ENCODE peak calls at places on chromosomes 5 and 9, in seven cellular contexts. Q, O, U, V, W, J and G are unnamed samples.

GRCh38 chr5:15459200-15459599 is 40.8 kb upstream of the FBXL7 start:
- DNase-seq in Q (no peak), O (no peak), U (no peak), V (no peak), W (no peak), J (no peak), G (no peak)

GRCh38 chr5:154236459-154237375 is 46.2 kb downstream of the GALNT10 start:
- DNase-seq in Q (no peak), O (no peak), U (no peak), V (no peak), W (no peak), J (no peak), G (no peak)

GRCh38 chr5:147467973-147468508 is 41.8 kb downstream of the DPYSL3 start:
- DNase-seq in Q (no peak), O (no peak), U (no peak), V (no peak), W (no peak), J (no peak), G (no peak)

GRCh38 chr9:109441296-109441695 is 56.8 kb downstream of the PTPN3 start:
- DNase-seq in Q (no peak), O (no peak), U (no peak), V (no peak), W (peak; percentile 33), J (no peak), G (no peak)

GRCh38 chr5:141714542-141715303 is 32.7 kb upstream of the ARAP3 start:
- DNase-seq in Q (no peak), O (no peak), U (no peak), V (no peak), W (no peak), J (no peak), G (no peak)

GRCh38 chr5:66861402-66861801 is 265.2 kb downstream of the MAST4 start:
- DNase-seq in Q (no peak), O (no peak), U (no peak), V (no peak), W (no peak), J (no peak), G (no peak)

GRCh38 chr9:82206946-82207345 is 218.4 kb downstream of the SPATA31D1 start:
- DNase-seq in Q (no peak), O (no peak), U (no peak), V (no peak), W (no peak), J (no peak), G (no peak)

GRCh38 chr9:110255417-110256141 is 728 bp downstream of the TXN start:
- DNase-seq in Q (peak; percentile 34), O (peak; percentile 59), U (peak; percentile 82), V (peak; percentile 95), W (no peak), J (peak; percentile 73), G (peak; percentile 86)

GRCh38 chr9:78210841-78211301 is 25.0 kb upstream of the CEP78 start:
- DNase-seq in Q (peak; percentile 12), O (no peak), U (no peak), V (no peak), W (no peak), J (no peak), G (no peak)

GRCh38 chr9:27791311-27791710 is 218.0 kb upstream of the C9orf72 start:
- DNase-seq in Q (no peak), O (no peak), U (no peak), V (no peak), W (no peak), J (no peak), G (no peak)

GRCh38 chr9:93117924-93118862 is 15.9 kb downstream of the NINJ1 start:
- DNase-seq in Q (no peak), O (peak; percentile 21), U (peak; percentile 61), V (peak; percentile 75), W (no peak), J (no peak), G (peak; percentile 19)

GRCh38 chr5:77851229-77852067 is 75.3 kb upstream of the TBCA start:
- DNase-seq in Q (peak; percentile 40), O (peak; percentile 33), U (no peak), V (no peak), W (no peak), J (no peak), G (peak; percentile 88)

GRCh38 chr5:56631719-56632118 is 183.6 kb upstream of the MAP3K1 start:
- DNase-seq in Q (no peak), O (no peak), U (no peak), V (no peak), W (no peak), J (no peak), G (no peak)

GRCh38 chr5:83265318-83265717 is 188.0 kb downstream of the XRCC4 start:
- DNase-seq in Q (no peak), O (no peak), U (no peak), V (no peak), W (no peak), J (peak; percentile 53), G (no peak)

GRCh38 chr5:1265461-1266455 is 29.1 kb downstream of the TERT start:
- DNase-seq in Q (no peak), O (no peak), U (no peak), V (no peak), W (no peak), J (no peak), G (no peak)

GRCh38 chr5:1264211-1264610 is 30.7 kb downstream of the TERT start:
- DNase-seq in Q (no peak), O (no peak), U (no peak), V (no peak), W (no peak), J (no peak), G (no peak)

GRCh38 chr5:1266791-1267190 is 28.1 kb downstream of the TERT start:
- DNase-seq in Q (no peak), O (no peak), U (no peak), V (no peak), W (no peak), J (no peak), G (no peak)

GRCh38 chr5:1262381-1262780 is 32.5 kb downstream of the TERT start:
- DNase-seq in Q (no peak), O (no peak), U (no peak), V (no peak), W (no peak), J (no peak), G (no peak)

GRCh38 chr5:1265026-1265425 is 29.8 kb downstream of the TERT start:
- DNase-seq in Q (no peak), O (no peak), U (no peak), V (no peak), W (no peak), J (no peak), G (no peak)
- TF ChIP-seq POLR2A in Q (no peak), O (no peak), U (no peak), V (no peak), W (no peak), J (no peak), G (no peak)

GRCh38 chr9:20620658-20621552 is 1.4 kb downstream of the MLLT3 start:
- DNase-seq in Q (no peak), O (peak; percentile 63), U (peak; percentile 78), V (peak; percentile 86), W (peak; percentile 23), J (peak; percentile 53), G (peak; percentile 89)

GRCh38 chr9:20623021-20623747 is 885 bp upstream of the MLLT3 start:
- DNase-seq in Q (no peak), O (peak; percentile 54), U (peak; percentile 70), V (peak; percentile 87), W (peak; percentile 14), J (peak; percentile 46), G (peak; percentile 86)

GRCh38 chr9:20623748-20624124 is 1.4 kb upstream of the MLLT3 start:
- DNase-seq in Q (no peak), O (no peak), U (no peak), V (no peak), W (peak; percentile 8), J (no peak), G (no peak)

GRCh38 chr9:20621553-20622329 is 558 bp downstream of the MLLT3 start:
- DNase-seq in Q (peak; percentile 32), O (peak; percentile 89), U (peak; percentile 93), V (peak; percentile 92), W (peak; percentile 56), J (peak; percentile 60), G (peak; percentile 89)

DNA sequence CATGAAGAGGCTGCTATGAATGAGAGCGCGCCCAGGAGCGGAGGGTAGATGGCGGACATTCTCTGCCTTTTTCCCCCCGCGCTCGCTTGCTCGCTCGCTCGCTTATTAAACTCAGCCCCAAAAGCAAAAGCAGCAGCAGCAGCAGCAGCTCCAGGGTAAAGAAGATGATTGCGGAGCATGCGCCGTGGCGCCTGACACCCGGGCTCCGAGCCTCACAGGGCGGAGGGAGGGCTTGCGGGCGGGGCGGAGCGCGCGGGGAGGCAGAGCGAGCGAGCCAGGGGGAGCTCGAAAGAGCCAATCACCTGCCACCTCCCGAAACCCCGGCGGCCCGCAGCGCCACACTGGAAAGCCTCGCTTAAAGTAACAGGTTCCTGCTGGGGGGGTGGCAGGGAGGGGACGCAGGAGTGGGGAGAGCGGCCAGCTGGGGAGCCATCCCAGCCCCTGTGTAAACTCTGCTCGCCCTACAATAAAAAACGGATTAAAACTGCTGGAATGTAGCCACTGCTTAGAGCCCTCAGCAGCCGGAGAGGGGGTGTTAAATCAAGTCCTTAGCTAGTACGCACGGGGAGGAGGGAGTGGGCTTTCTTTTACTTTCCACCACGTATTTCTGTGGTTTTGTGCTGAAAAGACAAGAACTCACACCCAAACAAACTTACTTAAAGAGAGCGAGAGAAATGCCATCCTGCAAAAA is at the start of gene MLLT3:
- DNase-seq in Q (peak; percentile 81), O (peak; percentile 95), U (peak; percentile 98), V (peak; percentile 99), W (peak; percentile 96), J (peak; percentile 97), G (peak; percentile 97)
- TF ChIP-seq POLR2A in Q (peak; percentile 51), O (peak; percentile 35), U (peak; percentile 76), V (no peak), W (peak; percentile 27), J (no peak), G (no peak)

DNA sequence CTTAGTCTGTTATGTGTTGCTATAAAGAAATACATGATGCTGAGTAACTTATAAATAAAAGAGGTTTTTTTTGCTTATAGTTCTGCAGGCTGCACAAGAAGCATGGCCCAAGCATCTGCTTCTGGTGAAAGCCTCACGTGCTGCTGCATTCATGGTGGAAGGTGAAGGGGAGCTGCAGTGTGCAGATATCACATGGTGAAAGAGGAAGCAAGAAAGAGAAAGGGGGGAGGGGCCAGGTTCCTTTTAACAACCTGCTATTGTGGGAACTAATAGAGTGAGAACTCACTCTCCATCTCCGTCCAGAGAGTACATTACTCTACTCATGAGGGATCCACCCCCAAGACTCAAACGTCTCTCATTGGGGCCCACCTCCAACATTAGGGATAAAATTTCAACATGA is 12.5 kb upstream of the PARP8 start:
- DNase-seq in Q (no peak), O (no peak), U (no peak), V (no peak), W (no peak), J (no peak), G (no peak)
- TF ChIP-seq POLR2A in Q (no peak), O (no peak), U (no peak), V (no peak), W (no peak), J (no peak), G (no peak)

DNA sequence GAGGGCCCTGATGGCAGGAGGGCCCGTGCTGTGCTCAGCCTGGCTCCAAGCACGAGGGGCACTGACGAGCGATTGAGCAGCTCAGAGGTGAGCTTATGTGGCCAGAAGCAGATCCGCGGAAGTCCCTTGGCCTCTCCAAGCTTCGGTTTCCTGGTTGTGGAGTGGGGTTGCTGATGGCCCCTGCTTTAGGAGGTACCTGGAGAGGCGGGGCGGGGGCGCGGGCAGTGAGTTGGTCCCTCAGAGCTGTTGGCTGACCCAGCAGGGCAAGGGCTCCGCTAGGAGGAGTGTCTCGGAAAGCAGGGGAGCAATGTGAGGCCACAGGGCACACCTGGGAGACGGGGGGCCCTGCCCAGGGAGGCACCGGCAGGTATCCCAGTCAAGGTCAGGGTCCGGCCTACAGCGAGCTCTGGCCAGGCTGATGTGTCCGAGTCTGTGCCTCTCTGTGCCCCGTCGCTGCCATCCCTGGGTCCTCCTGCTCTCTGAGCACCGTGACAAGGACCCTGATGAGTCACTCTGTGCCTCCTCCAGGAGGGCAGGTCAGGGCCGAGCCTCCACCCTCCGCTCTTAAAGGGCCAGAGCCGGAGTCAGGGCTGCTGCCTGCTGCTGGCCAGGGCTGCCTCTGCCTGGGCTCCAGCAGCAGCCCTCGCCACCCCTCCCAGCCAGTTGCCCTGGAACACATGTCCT is 14.8 kb downstream of the NCS1 start:
- DNase-seq in Q (no peak), O (peak; percentile 58), U (peak; percentile 90), V (no peak), W (peak; percentile 97), J (peak; percentile 56), G (peak; percentile 57)
- TF ChIP-seq POLR2A in Q (no peak), O (no peak), U (peak; percentile 26), V (no peak), W (no peak), J (no peak), G (no peak)